ENCODE peak calls at places on chromosomes 13 and 19, in seven cellular contexts. C is activated naive CD4-positive, alpha-beta T cell; G is left ventricle myocardium superior; M is IMR-90; B is RPMI7951; Q is amygdala; N is upper lobe of right lung. T is an unnamed sample.

GRCh38 chr13:113411216-113412023 is 41.9 kb downstream of the ADPRHL1 start:
- DNase-seq in Q (no peak), N (peak), B (peak), M (peak), C (no peak), G (peak), T (no peak)

GRCh38 chr19:3117746-3118145 is 18.1 kb upstream of the GNA15 start:
- DNase-seq in M (no peak), N (no peak), B (no peak), G (peak), Q (no peak), C (no peak), T (peak)

GRCh38 chr19:2012941-2013682 is 2.4 kb downstream of the BTBD2 start:
- DNase-seq in B (no peak), G (no peak), Q (no peak), C (no peak), N (no peak), M (no peak), T (no peak)

GRCh38 chr19:18306903-18307681 is 15.8 kb downstream of the LSM4 start:
- DNase-seq in G (no peak), M (no peak), C (no peak), B (no peak), Q (no peak), N (no peak), T (peak)

GRCh38 chr13:114213980-114214379 is 20.7 kb upstream of the CDC16 start:
- DNase-seq in B (no peak), C (no peak), Q (no peak), M (no peak), N (no peak), G (no peak), T (no peak)

GRCh38 chr19:1837625-1838105 is 10.6 kb downstream of the REXO1 start:
- DNase-seq in M (no peak), N (no peak), C (peak), G (no peak), Q (no peak), B (no peak), T (no peak)

GRCh38 chr13:40233731-40234195 is 432.7 kb downstream of the FOXO1 start:
- DNase-seq in G (peak), M (no peak), C (no peak), Q (no peak), B (no peak), N (no peak), T (peak)

GRCh38 chr19:2462635-2463421 is 6.1 kb upstream of the LMNB2 start:
- DNase-seq in M (peak), C (no peak), N (peak), Q (peak), G (peak), B (peak), T (peak)

GRCh38 chr19:46913852-46914430 is 53.1 kb downstream of the ARHGAP35 start:
- DNase-seq in B (peak), G (no peak), C (no peak), N (no peak), M (peak), Q (no peak), T (no peak)

GRCh38 chr19:8302734-8303133 is 5.4 kb downstream of the CD320 start:
- DNase-seq in B (no peak), C (no peak), Q (no peak), N (peak), G (no peak), M (no peak), T (no peak)

GRCh38 chr13:48801255-48801654 is 147.5 kb downstream of the CYSLTR2 start:
- DNase-seq in G (no peak), C (no peak), M (peak), N (no peak), Q (no peak), B (peak), T (no peak)

GRCh38 chr19:50547385-50548190 is 20.6 kb downstream of the LRRC4B start:
- DNase-seq in G (no peak), C (no peak), N (no peak), B (no peak), M (no peak), Q (peak), T (no peak)

GRCh38 chr19:13078897-13079541 is 23.6 kb downstream of the LYL1 start:
- DNase-seq in Q (no peak), C (no peak), M (no peak), B (no peak), G (peak), N (no peak), T (no peak)

GRCh38 chr19:27776020-27776419 is 1436.9 kb downstream of the UQCRFS1 start:
- DNase-seq in M (peak), C (no peak), Q (no peak), N (no peak), B (peak), G (no peak), T (no peak)